ENCODE peak calls at places on chromosome 16, in six cellular contexts. U, M, O, Q, J and K are unnamed samples.

GRCh38 chr16:68478526-68479249 is 30.4 kb upstream of the SMPD3 start:
- DNase-seq in U (no peak), M (no peak), O (no peak), Q (no peak), J (no peak), K (no peak)

GRCh38 chr16:49859139-49859947 is 3.4 kb upstream of the ZNF423 start:
- DNase-seq in U (no peak), M (no peak), O (no peak), Q (peak), J (no peak), K (no peak)

GRCh38 chr16:20610192-20610891 is 34.2 kb upstream of the ACSM2B start:
- DNase-seq in U (no peak), M (no peak), O (no peak), Q (no peak), J (no peak), K (no peak)

GRCh38 chr16:3029499-3030127 is 5.8 kb downstream of the THOC6 start:
- DNase-seq in U (no peak), M (no peak), O (no peak), Q (no peak), J (no peak), K (no peak)

GRCh38 chr16:19757762-19758595 is 39.9 kb downstream of the IQCK start:
- DNase-seq in U (no peak), M (no peak), O (no peak), Q (no peak), J (no peak), K (no peak)

GRCh38 chr16:51708861-51709260 is 557.8 kb upstream of the SALL1 start:
- DNase-seq in U (no peak), M (no peak), O (no peak), Q (no peak), J (no peak), K (peak)

GRCh38 chr16:28324235-28324886 is 32.0 kb downstream of the SBK1 start:
- DNase-seq in U (no peak), M (no peak), O (no peak), Q (no peak), J (no peak), K (no peak)

GRCh38 chr16:54931757-54932660 is 1.3 kb downstream of the IRX5 start:
- DNase-seq in U (no peak), M (no peak), O (no peak), Q (no peak), J (no peak), K (peak)

GRCh38 chr16:50744911-50745310 is 3.0 kb downstream of the CYLD start:
- DNase-seq in U (no peak), M (no peak), O (no peak), Q (no peak), J (peak), K (no peak)

GRCh38 chr16:50861926-50862325 is 120.0 kb downstream of the CYLD start:
- DNase-seq in U (peak), M (no peak), O (no peak), Q (no peak), J (peak), K (peak)

GRCh38 chr16:4028144-4028543 is 88.1 kb downstream of the ADCY9 start:
- DNase-seq in U (no peak), M (no peak), O (no peak), Q (no peak), J (no peak), K (no peak)

GRCh38 chr16:10950393-10950792 is 6.0 kb downstream of the CLEC16A start:
- DNase-seq in U (peak), M (no peak), O (no peak), Q (no peak), J (peak), K (peak)

GRCh38 chr16:85199069-85199725 is 86.9 kb upstream of the CIBAR2 start:
- DNase-seq in U (no peak), M (no peak), O (no peak), Q (no peak), J (no peak), K (no peak)

GRCh38 chr16:56608876-56609462 is 585 bp downstream of the MT2A start:
- DNase-seq in U (no peak), M (no peak), O (no peak), Q (no peak), J (no peak), K (peak)

GRCh38 chr16:84689126-84689525 is 10.7 kb upstream of the USP10 start:
- DNase-seq in U (no peak), M (no peak), O (no peak), Q (no peak), J (no peak), K (peak)

GRCh38 chr16:23869052-23869451 is 33.3 kb downstream of the PRKCB start:
- DNase-seq in U (no peak), M (no peak), O (no peak), Q (no peak), J (no peak), K (no peak)

GRCh38 chr16:86990451-86990850 is 326.7 kb downstream of the C16orf95 start:
- DNase-seq in U (no peak), M (no peak), O (no peak), Q (no peak), J (no peak), K (no peak)

GRCh38 chr16:17396762-17397498 is 73.8 kb downstream of the XYLT1 start:
- DNase-seq in U (peak), M (no peak), O (no peak), Q (no peak), J (no peak), K (peak)

GRCh38 chr16:6672507-6672906 is 660.1 kb upstream of the RBFOX1 start:
- DNase-seq in U (no peak), M (no peak), O (no peak), Q (no peak), J (no peak), K (no peak)

GRCh38 chr16:6674071-6674470 is 658.6 kb upstream of the RBFOX1 start:
- DNase-seq in U (no peak), M (no peak), O (no peak), Q (no peak), J (no peak), K (no peak)
- TF ChIP-seq CTCF in U (no peak), M (no peak), O (no peak), Q (no peak), J (no peak), K (no peak)

GRCh38 chr16:70454221-70455034 is at the start of gene FCSK:
- DNase-seq in U (peak), M (peak), O (peak), Q (peak), J (peak), K (peak)
- TF ChIP-seq CTCF in U (no peak), M (peak), O (peak), Q (no peak), J (no peak), K (no peak)

DNA sequence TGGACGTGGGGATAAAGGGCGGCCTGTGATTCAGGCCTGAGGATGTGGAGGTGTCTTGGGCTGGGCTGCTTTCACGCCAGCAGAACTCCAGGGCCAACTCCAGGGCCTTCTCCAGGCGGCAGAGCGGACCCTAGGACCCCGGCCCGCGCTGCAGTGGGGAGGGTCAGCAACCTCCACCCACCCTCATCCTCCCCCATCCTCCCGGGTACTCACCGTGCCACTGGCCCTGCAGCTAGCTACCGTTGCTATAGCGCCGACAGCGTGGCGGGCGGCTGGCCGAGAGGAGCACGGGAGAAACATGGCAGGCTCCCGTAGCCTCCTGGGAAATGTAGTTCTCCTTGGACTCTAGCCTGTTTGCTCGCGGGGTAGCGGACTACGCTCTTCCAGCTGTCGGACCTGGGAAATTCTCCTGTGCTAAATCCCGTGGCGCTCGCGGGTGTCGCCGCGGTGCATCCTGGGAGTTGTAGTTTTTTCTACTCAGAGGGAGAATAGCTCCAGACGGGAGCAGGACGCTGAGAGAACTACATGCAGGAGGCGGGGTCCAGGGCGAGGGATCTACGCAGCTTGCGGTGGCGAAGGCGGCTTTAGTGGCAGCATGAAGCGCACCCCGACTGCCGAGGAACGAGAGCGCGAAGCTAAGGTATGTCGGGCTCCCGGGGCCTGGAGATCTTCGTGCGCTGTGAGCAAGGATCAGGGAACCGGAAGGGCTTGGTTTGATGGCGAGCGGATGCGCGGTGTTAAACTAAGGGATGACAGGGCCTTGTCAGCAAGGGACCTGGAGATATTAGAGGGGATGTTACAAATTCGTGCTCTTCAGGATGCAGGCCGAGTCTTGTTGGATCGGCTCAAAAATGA is at the start of the genes FTO and RPGRIP1L:
- DNase-seq in U (peak), M (peak), O (peak), Q (peak), J (peak), K (peak)
- TF ChIP-seq CTCF in U (no peak), M (no peak), O (no peak), Q (no peak), J (no peak), K (no peak)

DNA sequence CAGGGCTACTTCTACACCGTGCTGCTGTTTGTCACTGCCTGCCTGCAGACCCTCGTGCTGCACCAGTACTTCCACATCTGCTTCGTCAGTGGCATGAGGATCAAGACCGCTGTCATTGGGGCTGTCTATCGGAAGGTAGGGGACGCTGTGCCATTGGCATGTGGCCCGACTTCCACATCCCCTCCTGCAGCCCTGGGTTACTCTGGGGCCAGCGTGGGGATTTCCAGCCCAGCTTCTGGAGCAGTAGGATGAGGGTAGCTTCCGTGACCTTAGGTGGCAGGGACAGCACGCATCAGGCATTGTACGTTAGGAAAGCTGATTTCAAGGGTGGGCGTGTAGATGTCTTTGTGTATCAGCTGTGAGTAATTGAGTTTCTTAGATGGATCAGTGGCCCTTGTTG is 96.5 kb downstream of the ABCC1 start:
- DNase-seq in U (no peak), M (no peak), O (no peak), Q (peak), J (no peak), K (no peak)
- TF ChIP-seq CTCF in U (peak), M (peak), O (peak), Q (peak), J (no peak), K (no peak)

GRCh38 chr16:30636599-30636998 is 14.2 kb upstream of the PRR14 start:
- DNase-seq in U (no peak), M (no peak), O (no peak), Q (no peak), J (no peak), K (no peak)

GRCh38 chr16:30628628-30629342 is 18.6 kb upstream of the ZNF689 start:
- DNase-seq in U (peak), M (peak), O (peak), Q (peak), J (peak), K (peak)

GRCh38 chr16:30637952-30638351 is 12.8 kb upstream of the PRR14 start:
- DNase-seq in U (peak), M (no peak), O (no peak), Q (no peak), J (peak), K (peak)

GRCh38 chr16:30633526-30633925 is 17.2 kb upstream of the PRR14 start:
- DNase-seq in U (no peak), M (no peak), O (no peak), Q (no peak), J (no peak), K (no peak)
- TF ChIP-seq CTCF in U (no peak), M (no peak), O (no peak), Q (no peak), J (no peak), K (no peak)

GRCh38 chr16:47129755-47130435 is 13.8 kb downstream of the NETO2 start:
- DNase-seq in U (no peak), M (no peak), O (no peak), Q (no peak), J (no peak), K (no peak)
- TF ChIP-seq CTCF in U (no peak), M (no peak), O (no peak), Q (no peak), J (no peak), K (no peak)

GRCh38 chr16:48384305-48384981 is 770 bp downstream of the SIAH1 start:
- DNase-seq in U (peak), M (peak), O (peak), Q (peak), J (peak), K (peak)
- TF ChIP-seq CTCF in U (no peak), M (no peak), O (no peak), Q (no peak), J (no peak), K (no peak)

GRCh38 chr16:71262391-71262790 is 26.8 kb downstream of the CMTR2 start:
- DNase-seq in U (no peak), M (no peak), O (no peak), Q (no peak), J (no peak), K (no peak)
- TF ChIP-seq CTCF in U (no peak), M (no peak), O (no peak), Q (no peak), J (no peak), K (no peak)

GRCh38 chr16:15777533-15778203 is 79.2 kb downstream of the MYH11 start:
- DNase-seq in U (peak), M (no peak), O (peak), Q (peak), J (peak), K (peak)
- TF ChIP-seq CTCF in U (peak), M (peak), O (peak), Q (no peak), J (no peak), K (peak)

DNA sequence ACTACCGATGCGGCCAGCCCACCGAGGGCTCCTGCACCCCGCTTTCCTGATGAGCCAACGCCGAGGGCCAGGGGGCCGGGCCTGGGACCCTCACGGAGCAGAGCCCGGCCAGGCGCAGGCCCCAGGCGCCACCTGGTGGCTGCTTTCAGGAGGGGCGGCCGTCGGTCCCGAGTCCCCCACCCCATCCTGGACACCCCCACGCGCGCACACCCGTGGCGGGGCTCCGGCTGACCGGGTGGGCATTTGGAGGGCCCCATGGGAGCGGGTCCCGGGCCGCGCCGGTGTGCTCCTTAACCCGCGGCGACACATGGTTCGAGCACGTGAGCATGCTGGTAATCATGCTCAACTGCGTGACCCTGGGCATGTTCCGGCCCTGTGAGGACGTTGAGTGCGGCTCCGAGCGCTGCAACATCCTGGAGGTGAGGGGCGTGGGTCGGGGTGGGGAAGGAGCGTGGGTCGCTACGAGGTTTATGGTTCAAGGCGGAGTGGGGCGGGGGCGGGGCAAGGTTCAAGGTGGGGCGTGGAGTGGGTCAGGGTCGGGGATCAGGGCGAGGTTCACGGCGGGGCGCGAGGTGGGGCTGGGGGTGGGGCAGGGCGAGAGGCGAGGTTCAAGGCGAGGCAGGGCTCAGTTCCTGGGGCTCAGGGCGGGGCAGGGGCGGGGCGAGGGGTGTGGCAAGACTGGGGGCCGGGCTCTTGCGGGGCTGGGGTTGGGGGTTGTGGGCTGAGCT is 30.2 kb downstream of the TPSG1 start:
- DNase-seq in U (peak), M (peak), O (peak), Q (peak), J (peak), K (no peak)
- TF ChIP-seq CTCF in U (peak), M (peak), O (peak), Q (peak), J (peak), K (peak)